ENCODE peak calls at places on chromosomes 12 and 14, in ten cellular contexts. C, Y, E, B, H, N, M, F, D and L are unnamed samples. For H3K4me1, the result is how much of the 10 kb centered on the place peaks cover.

GRCh38 chr12:78229491-78230209 is 399.0 kb downstream of the NAV3 start:
- DNase-seq in C (peak), Y (no peak), E (peak), B (peak), H (peak), N (peak), M (peak), F (peak), D (peak), L (no peak)

GRCh38 chr12:122064034-122064777 is 14.3 kb upstream of the MLXIP start:
- DNase-seq in C (peak), Y (no peak), E (peak), B (peak), H (peak), N (peak), M (peak), F (peak), D (peak), L (peak)

GRCh38 chr12:75646329-75646940 is 135.0 kb upstream of the KRR1 start:
- DNase-seq in C (no peak), Y (no peak), E (no peak), B (no peak), H (no peak), N (no peak), M (peak), F (no peak), D (no peak), L (no peak)

GRCh38 chr12:104969328-104969727 is 11.2 kb upstream of the SLC41A2 start:
- DNase-seq in C (no peak), Y (no peak), E (no peak), B (no peak), H (no peak), N (no peak), M (no peak), F (no peak), D (no peak), L (no peak)

GRCh38 chr14:49586673-49587460 is 687 bp upstream of the RPS29 start:
- DNase-seq in C (peak), Y (no peak), E (peak), B (peak), H (peak), N (peak), M (peak), F (peak), D (peak), L (no peak)

GRCh38 chr14:70005281-70005805 is 126.1 kb downstream of the SMOC1 start:
- DNase-seq in C (no peak), Y (no peak), E (no peak), B (no peak), H (no peak), N (no peak), M (no peak), F (no peak), D (no peak), L (no peak)

GRCh38 chr12:18443768-18444437 is 182.6 kb downstream of the PIK3C2G start:
- DNase-seq in C (peak), Y (no peak), E (no peak), B (peak), H (no peak), N (no peak), M (peak), F (peak), D (no peak), L (no peak)

GRCh38 chr14:89444536-89445125 is 27.6 kb upstream of the FOXN3 start:
- DNase-seq in C (no peak), Y (no peak), E (no peak), B (no peak), H (no peak), N (no peak), M (peak), F (no peak), D (no peak), L (no peak)

GRCh38 chr14:78612666-78613065 is 442.5 kb downstream of the NRXN3 start:
- DNase-seq in C (no peak), Y (no peak), E (no peak), B (peak), H (no peak), N (no peak), M (peak), F (peak), D (no peak), L (no peak)

GRCh38 chr14:61404637-61405036 is 83.3 kb downstream of the PRKCH start:
- DNase-seq in C (no peak), Y (no peak), E (no peak), B (no peak), H (no peak), N (no peak), M (no peak), F (no peak), D (no peak), L (no peak)

GRCh38 chr14:100571837-100572236 is 15.4 kb downstream of the BEGAIN start:
- DNase-seq in C (no peak), Y (no peak), E (no peak), B (no peak), H (no peak), N (no peak), M (no peak), F (no peak), D (no peak), L (no peak)

GRCh38 chr14:59677771-59678211 is 101.2 kb upstream of the CCDC175 start:
- DNase-seq in C (no peak), Y (no peak), E (no peak), B (peak), H (no peak), N (no peak), M (peak), F (peak), D (no peak), L (no peak)

GRCh38 chr12:103620395-103620794 is 33.3 kb downstream of the STAB2 start:
- DNase-seq in C (no peak), Y (no peak), E (no peak), B (no peak), H (no peak), N (no peak), M (no peak), F (no peak), D (no peak), L (no peak)

GRCh38 chr12:58067610-58068387 is 126.4 kb downstream of the ATP23 start:
- DNase-seq in C (peak), Y (peak), E (peak), B (peak), H (no peak), N (no peak), M (peak), F (peak), D (no peak), L (no peak)

GRCh38 chr12:62730649-62731377 is 204.1 kb downstream of the PPM1H start:
- DNase-seq in C (peak), Y (no peak), E (peak), B (peak), H (no peak), N (no peak), M (peak), F (peak), D (no peak), L (no peak)

GRCh38 chr12:72288911-72289310 is 16.7 kb downstream of the TRHDE start:
- DNase-seq in C (no peak), Y (no peak), E (no peak), B (no peak), H (no peak), N (no peak), M (no peak), F (no peak), D (no peak), L (no peak)

GRCh38 chr14:75619598-75619997 is 41.1 kb downstream of the ERG28 start:
- DNase-seq in C (no peak), Y (no peak), E (no peak), B (no peak), H (no peak), N (no peak), M (no peak), F (no peak), D (no peak), L (no peak)

GRCh38 chr14:51002406-51002984 is 58.2 kb upstream of the PYGL start:
- DNase-seq in C (no peak), Y (no peak), E (no peak), B (no peak), H (no peak), N (no peak), M (no peak), F (no peak), D (no peak), L (no peak)

GRCh38 chr14:20631023-20631820 is 10.3 kb downstream of the OR6S1 start:
- DNase-seq in C (peak), Y (no peak), E (peak), B (peak), H (peak), N (no peak), M (peak), F (no peak), D (no peak), L (no peak)

GRCh38 chr14:89000007-89000942 is 175.8 kb downstream of the TTC8 start:
- DNase-seq in C (peak), Y (peak), E (peak), B (peak), H (no peak), N (no peak), M (peak), F (peak), D (peak), L (no peak)

GRCh38 chr12:113070117-113070906 is 13.8 kb downstream of the DTX1 start:
- DNase-seq in C (no peak), Y (no peak), E (no peak), B (no peak), H (no peak), N (no peak), M (no peak), F (no peak), D (no peak), L (peak)

GRCh38 chr12:125330645-125331341 is 265.6 kb downstream of the AACS start:
- DNase-seq in C (peak), Y (no peak), E (peak), B (peak), H (peak), N (peak), M (peak), F (peak), D (peak), L (peak)

GRCh38 chr12:113788020-113788856 is 177.9 kb downstream of the RBM19 start:
- DNase-seq in C (peak), Y (no peak), E (no peak), B (peak), H (no peak), N (no peak), M (peak), F (no peak), D (no peak), L (no peak)

GRCh38 chr12:6333029-6333428 is 8.8 kb downstream of the TNFRSF1A start:
- DNase-seq in C (no peak), Y (no peak), E (no peak), B (no peak), H (no peak), N (no peak), M (no peak), F (no peak), D (no peak), L (peak)

GRCh38 chr12:101962486-101962885 is 85.1 kb downstream of the DRAM1 start:
- DNase-seq in C (peak), Y (no peak), E (peak), B (peak), H (no peak), N (no peak), M (peak), F (no peak), D (no peak), L (no peak)

GRCh38 chr14:75249251-75249957 is 29.2 kb upstream of the FOS start:
- DNase-seq in C (peak), Y (no peak), E (no peak), B (no peak), H (peak), N (no peak), M (peak), F (peak), D (no peak), L (no peak)

GRCh38 chr12:121803861-121804416 is at the start of gene SETD1B:
- DNase-seq in C (peak), Y (no peak), E (peak), B (peak), H (peak), N (no peak), M (peak), F (peak), D (no peak), L (peak)

GRCh38 chr12:47221256-47222023 is 141.7 kb upstream of the AMIGO2 start:
- DNase-seq in C (peak), Y (no peak), E (no peak), B (no peak), H (no peak), N (no peak), M (peak), F (peak), D (no peak), L (no peak)
- H3K4me1 ChIP-seq in C (half or more), Y (under half), E (half or more), B (under half), H (under half), N (under half), M (under half), F (under half), D (under half), L (under half)

GRCh38 chr12:46264057-46264456 is 4.8 kb downstream of the SLC38A1 start:
- DNase-seq in C (no peak), Y (no peak), E (peak), B (peak), H (no peak), N (no peak), M (peak), F (peak), D (no peak), L (no peak)

GRCh38 chr12:46261658-46262057 is 7.2 kb downstream of the SLC38A1 start:
- DNase-seq in C (peak), Y (no peak), E (no peak), B (peak), H (no peak), N (no peak), M (no peak), F (no peak), D (no peak), L (no peak)

GRCh38 chr12:46265734-46266133 is 3.1 kb downstream of the SLC38A1 start:
- DNase-seq in C (no peak), Y (no peak), E (no peak), B (no peak), H (no peak), N (no peak), M (no peak), F (no peak), D (no peak), L (no peak)

GRCh38 chr12:46265102-46265501 is 3.7 kb downstream of the SLC38A1 start:
- DNase-seq in C (no peak), Y (no peak), E (no peak), B (peak), H (no peak), N (no peak), M (no peak), F (no peak), D (no peak), L (no peak)

GRCh38 chr12:46263140-46264017 is 5.5 kb downstream of the SLC38A1 start:
- DNase-seq in C (no peak), Y (no peak), E (no peak), B (no peak), H (no peak), N (no peak), M (no peak), F (no peak), D (no peak), L (no peak)
- H3K9ac ChIP-seq in C (no peak), Y (no peak), E (peak), B (no peak), H (no peak), N (no peak), M (no peak), F (no peak), D (no peak), L (no peak)

DNA sequence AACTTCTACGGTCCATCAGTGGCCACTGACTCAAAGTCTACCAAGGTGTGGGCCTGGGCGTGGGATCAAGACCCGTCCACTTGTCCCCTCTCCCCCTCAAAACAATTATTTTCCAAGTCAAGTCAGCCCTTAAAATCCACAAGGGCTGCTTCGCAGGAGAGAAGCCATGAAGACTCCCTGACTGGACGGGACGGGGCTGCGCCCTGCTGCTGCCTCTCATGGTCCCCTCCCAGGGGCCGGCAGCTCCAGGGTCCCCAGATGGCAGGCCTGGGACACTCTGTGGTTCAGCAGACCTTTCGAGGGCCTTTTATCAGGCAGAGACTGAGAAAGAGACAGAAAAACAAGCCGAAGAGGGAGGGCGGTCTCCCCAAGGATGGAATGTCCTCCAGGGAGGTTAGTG is 10.8 kb downstream of the NGB start:
- DNase-seq in C (no peak), Y (no peak), E (no peak), B (no peak), H (no peak), N (no peak), M (no peak), F (no peak), D (no peak), L (peak)
- H3K4me1 ChIP-seq in C (under half), Y (under half), E (under half), B (under half), H (under half), N (under half), M (under half), F (under half), D (under half), L (under half)

GRCh38 chr12:31222620-31223222 is 103.2 kb downstream of the SINHCAF start:
- DNase-seq in C (no peak), Y (no peak), E (no peak), B (no peak), H (no peak), N (no peak), M (no peak), F (no peak), D (no peak), L (no peak)

GRCh38 chr12:31227401-31227981 is 98.5 kb downstream of the SINHCAF start:
- DNase-seq in C (no peak), Y (no peak), E (no peak), B (no peak), H (no peak), N (no peak), M (no peak), F (no peak), D (no peak), L (no peak)

GRCh38 chr12:31226639-31227038 is 99.3 kb downstream of the SINHCAF start:
- DNase-seq in C (no peak), Y (no peak), E (no peak), B (no peak), H (no peak), N (no peak), M (no peak), F (no peak), D (no peak), L (no peak)

GRCh38 chr12:31225656-31226535 is 100.1 kb downstream of the SINHCAF start:
- DNase-seq in C (no peak), Y (no peak), E (no peak), B (no peak), H (no peak), N (no peak), M (no peak), F (no peak), D (no peak), L (no peak)

GRCh38 chr12:31224768-31225448 is 101.0 kb downstream of the SINHCAF start:
- DNase-seq in C (no peak), Y (no peak), E (no peak), B (no peak), H (no peak), N (no peak), M (no peak), F (no peak), D (no peak), L (no peak)
- H3K9ac ChIP-seq in C (no peak), Y (no peak), E (no peak), B (no peak), H (no peak), N (no peak), M (no peak), F (no peak), D (no peak), L (no peak)

DNA sequence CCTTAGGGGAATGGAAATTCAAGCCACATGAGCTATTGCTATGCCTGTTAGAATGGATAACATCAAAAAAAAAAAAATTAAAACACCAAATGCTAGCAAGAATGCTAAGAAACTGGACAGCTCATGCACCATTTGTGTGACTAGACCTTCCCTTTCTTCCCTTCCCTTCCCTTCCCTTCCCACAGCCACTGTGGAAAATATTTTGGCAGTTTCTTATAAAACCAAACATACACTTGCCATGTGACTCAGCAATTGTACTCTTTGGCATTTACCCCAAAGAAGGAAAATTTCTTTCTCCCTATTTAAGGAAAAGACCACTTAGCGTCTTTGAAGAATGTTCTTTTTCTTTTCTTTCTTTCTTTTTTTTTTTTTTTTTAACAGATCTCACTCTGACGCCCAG is 49.1 kb upstream of the FKBP4 start:
- DNase-seq in C (no peak), Y (no peak), E (no peak), B (peak), H (no peak), N (no peak), M (peak), F (no peak), D (no peak), L (no peak)
- H3K4me1 ChIP-seq in C (under half), Y (under half), E (under half), B (under half), H (under half), N (under half), M (under half), F (under half), D (under half), L (under half)

GRCh38 chr12:65279387-65280112 is 1.1 kb downstream of the MSRB3 start:
- DNase-seq in C (no peak), Y (no peak), E (no peak), B (no peak), H (peak), N (no peak), M (no peak), F (no peak), D (no peak), L (no peak)
- H3K9ac ChIP-seq in C (peak), Y (peak), E (peak), B (peak), H (peak), N (peak), M (peak), F (peak), D (peak), L (no peak)

GRCh38 chr12:94169966-94170689 is 21.8 kb downstream of the PLXNC1 start:
- DNase-seq in C (peak), Y (no peak), E (no peak), B (no peak), H (no peak), N (no peak), M (peak), F (no peak), D (no peak), L (no peak)

GRCh38 chr12:94169495-94169894 is 21.1 kb downstream of the PLXNC1 start:
- DNase-seq in C (no peak), Y (no peak), E (no peak), B (no peak), H (no peak), N (no peak), M (no peak), F (no peak), D (no peak), L (no peak)

GRCh38 chr12:94171595-94171930 is 23.2 kb downstream of the PLXNC1 start:
- DNase-seq in C (no peak), Y (no peak), E (no peak), B (peak), H (no peak), N (no peak), M (peak), F (peak), D (no peak), L (no peak)

GRCh38 chr12:94172031-94172430 is 23.7 kb downstream of the PLXNC1 start:
- DNase-seq in C (peak), Y (no peak), E (no peak), B (peak), H (peak), N (no peak), M (peak), F (peak), D (no peak), L (no peak)

DNA sequence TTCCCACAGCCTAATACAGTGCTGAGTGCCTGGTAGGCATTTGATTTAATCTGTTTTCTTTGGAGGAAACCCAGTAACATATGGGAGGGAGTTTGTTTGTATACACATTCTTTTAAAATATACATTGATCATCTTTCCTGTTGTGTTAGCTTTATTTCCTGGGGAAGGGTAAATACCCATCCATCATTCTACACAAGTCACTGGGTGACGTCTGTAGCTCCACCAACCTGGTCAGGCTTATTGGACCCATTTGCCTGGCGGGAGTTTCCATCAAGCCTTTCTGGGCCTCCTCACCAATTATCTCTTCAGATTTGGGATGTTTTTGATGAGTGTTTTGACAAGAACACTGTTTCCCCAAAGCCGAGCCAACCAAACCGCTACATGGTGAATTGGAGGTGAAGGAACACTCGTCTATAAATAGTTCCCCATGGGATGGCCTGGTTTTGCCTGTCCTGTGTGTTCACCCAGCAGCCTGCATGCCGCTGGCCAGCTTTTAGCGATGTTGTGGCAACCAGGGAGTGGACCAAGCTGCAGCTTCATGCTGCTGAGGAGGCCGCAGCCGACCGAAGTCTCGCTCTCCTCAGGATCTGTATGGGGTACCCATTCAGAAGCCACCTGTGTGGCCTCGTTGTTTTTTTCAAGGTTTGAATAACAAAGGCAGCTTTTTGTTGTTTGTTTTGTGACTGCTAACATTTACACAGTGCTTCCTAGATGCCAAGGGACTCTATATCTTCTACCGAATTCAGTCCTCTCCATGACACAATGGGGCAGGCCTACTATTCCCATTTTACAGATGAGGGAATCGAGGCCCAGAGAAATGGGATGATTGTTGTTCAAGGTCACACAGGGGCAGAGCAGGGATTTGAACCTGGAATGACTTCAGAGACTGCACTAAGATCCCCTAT is 22.6 kb downstream of the PLXNC1 start:
- DNase-seq in C (no peak), Y (no peak), E (no peak), B (no peak), H (no peak), N (no peak), M (no peak), F (no peak), D (no peak), L (no peak)
- H3K4me1 ChIP-seq in C (under half), Y (under half), E (under half), B (under half), H (half or more), N (under half), M (under half), F (under half), D (under half), L (under half)

GRCh38 chr12:70648191-70648590 is 11.0 kb upstream of the PTPRB start:
- DNase-seq in C (no peak), Y (no peak), E (no peak), B (peak), H (no peak), N (no peak), M (peak), F (peak), D (no peak), L (no peak)
- H3K9ac ChIP-seq in C (no peak), Y (no peak), E (no peak), B (peak), H (no peak), N (no peak), M (no peak), F (peak), D (no peak), L (no peak)